ENCODE peak calls at places on chromosomes 6 and 20, in nine cellular contexts. S is PC-9, H is AG10803, U is pancreas, O is thoracic aorta, A is stomach, D is cardiac fibroblast, F is uterus, Z is esophagus squamous epithelium. R is an unnamed sample.

GRCh38 chr6:89475634-89476033 is 42.7 kb downstream of the ANKRD6 start:
- DNase-seq in S (no peak), H (no peak), U (no peak), O (no peak), A (no peak), D (peak; percentile 13), F (no peak), Z (no peak), R (no peak)

GRCh38 chr6:161094904-161095440 is 103.4 kb downstream of the MAP3K4 start:
- DNase-seq in S (no peak), H (no peak), U (no peak), O (no peak), A (no peak), D (no peak), F (no peak), Z (no peak), R (no peak)

GRCh38 chr6:133428299-133428698 is 187.1 kb downstream of the EYA4 start:
- DNase-seq in S (no peak), H (no peak), U (no peak), O (no peak), A (no peak), D (peak; percentile 6), F (no peak), Z (no peak), R (no peak)

GRCh38 chr20:13819885-13820645 is 35.2 kb downstream of the NDUFAF5 start:
- DNase-seq in S (peak; percentile 74), H (peak; percentile 67), U (peak; percentile 36), O (no peak), A (peak; percentile 29), D (peak; percentile 59), F (peak; percentile 38), Z (no peak), R (no peak)

GRCh38 chr6:166728884-166729530 is 102.0 kb upstream of the RPS6KA2 start:
- DNase-seq in S (peak; percentile 46), H (no peak), U (no peak), O (no peak), A (no peak), D (no peak), F (no peak), Z (no peak), R (no peak)

GRCh38 chr6:161214722-161215121 is 59.1 kb downstream of the AGPAT4 start:
- DNase-seq in S (no peak), H (no peak), U (no peak), O (no peak), A (no peak), D (no peak), F (no peak), Z (no peak), R (no peak)

GRCh38 chr6:104884867-104885517 is 25.3 kb upstream of the HACE1 start:
- DNase-seq in S (no peak), H (no peak), U (no peak), O (no peak), A (no peak), D (no peak), F (no peak), Z (no peak), R (no peak)

GRCh38 chr20:56328861-56329260 is 29.9 kb upstream of the FAM210B start:
- DNase-seq in S (peak; percentile 40), H (no peak), U (no peak), O (no peak), A (no peak), D (peak; percentile 5), F (no peak), Z (no peak), R (no peak)

GRCh38 chr6:124090491-124090890 is 286.8 kb downstream of the NKAIN2 start:
- DNase-seq in S (no peak), H (no peak), U (no peak), O (no peak), A (no peak), D (no peak), F (no peak), Z (no peak), R (no peak)

GRCh38 chr20:50655325-50655880 is 35.9 kb downstream of the RIPOR3 start:
- DNase-seq in S (no peak), H (peak; percentile 98), U (no peak), O (no peak), A (no peak), D (peak; percentile 96), F (peak; percentile 86), Z (no peak), R (no peak)

GRCh38 chr6:79377830-79378460 is 143.5 kb upstream of the HMGN3 start:
- DNase-seq in S (no peak), H (no peak), U (no peak), O (no peak), A (no peak), D (peak; percentile 61), F (no peak), Z (no peak), R (no peak)

GRCh38 chr6:149268768-149269167 is 48.7 kb upstream of the TAB2 start:
- DNase-seq in S (no peak), H (no peak), U (no peak), O (no peak), A (no peak), D (no peak), F (no peak), Z (no peak), R (no peak)

GRCh38 chr6:56699066-56699654 is 56.5 kb upstream of the DST start:
- DNase-seq in S (no peak), H (peak; percentile 50), U (no peak), O (no peak), A (no peak), D (peak; percentile 65), F (no peak), Z (no peak), R (no peak)

GRCh38 chr6:169395080-169395805 is 141.6 kb upstream of the THBS2 start:
- DNase-seq in S (no peak), H (no peak), U (no peak), O (no peak), A (no peak), D (no peak), F (no peak), Z (no peak), R (no peak)

GRCh38 chr6:30515106-30515505 is 25.8 kb downstream of the HLA-E start:
- DNase-seq in S (no peak), H (no peak), U (no peak), O (no peak), A (no peak), D (no peak), F (no peak), Z (no peak), R (no peak)

GRCh38 chr20:8647868-8648495 is 420.9 kb upstream of the PLCB4 start:
- DNase-seq in S (no peak), H (peak; percentile 53), U (no peak), O (no peak), A (no peak), D (peak; percentile 80), F (peak; percentile 55), Z (no peak), R (no peak)

GRCh38 chr6:34610819-34611477 is 54.8 kb upstream of the SPDEF start:
- DNase-seq in S (peak; percentile 72), H (peak; percentile 67), U (no peak), O (no peak), A (peak; percentile 32), D (peak; percentile 83), F (no peak), Z (no peak), R (peak; percentile 39)

GRCh38 chr20:43973231-43973630 is 58.6 kb downstream of the TOX2 start:
- DNase-seq in S (no peak), H (no peak), U (no peak), O (no peak), A (no peak), D (no peak), F (no peak), Z (no peak), R (no peak)

GRCh38 chr6:31356216-31356945 is 598 bp downstream of the HLA-B start:
- DNase-seq in S (no peak), H (peak; percentile 23), U (peak; percentile 26), O (no peak), A (peak; percentile 49), D (no peak), F (peak; percentile 51), Z (no peak), R (no peak)

GRCh38 chr20:45617591-45617990 is 11.9 kb upstream of the WFDC10A start:
- DNase-seq in S (no peak), H (no peak), U (no peak), O (no peak), A (no peak), D (no peak), F (no peak), Z (no peak), R (no peak)

GRCh38 chr6:51477912-51478311 is 609.5 kb downstream of the PKHD1 start:
- DNase-seq in S (no peak), H (no peak), U (no peak), O (no peak), A (no peak), D (no peak), F (no peak), Z (no peak), R (no peak)
- H3K4me3 ChIP-seq in S (no peak overlapping the region), H (no peak overlapping the region), U (no peak overlapping the region), O (no peak overlapping the region), A (no peak overlapping the region), D (no peak overlapping the region), F (no peak overlapping the region), Z (no peak overlapping the region), R (no peak overlapping the region)

DNA sequence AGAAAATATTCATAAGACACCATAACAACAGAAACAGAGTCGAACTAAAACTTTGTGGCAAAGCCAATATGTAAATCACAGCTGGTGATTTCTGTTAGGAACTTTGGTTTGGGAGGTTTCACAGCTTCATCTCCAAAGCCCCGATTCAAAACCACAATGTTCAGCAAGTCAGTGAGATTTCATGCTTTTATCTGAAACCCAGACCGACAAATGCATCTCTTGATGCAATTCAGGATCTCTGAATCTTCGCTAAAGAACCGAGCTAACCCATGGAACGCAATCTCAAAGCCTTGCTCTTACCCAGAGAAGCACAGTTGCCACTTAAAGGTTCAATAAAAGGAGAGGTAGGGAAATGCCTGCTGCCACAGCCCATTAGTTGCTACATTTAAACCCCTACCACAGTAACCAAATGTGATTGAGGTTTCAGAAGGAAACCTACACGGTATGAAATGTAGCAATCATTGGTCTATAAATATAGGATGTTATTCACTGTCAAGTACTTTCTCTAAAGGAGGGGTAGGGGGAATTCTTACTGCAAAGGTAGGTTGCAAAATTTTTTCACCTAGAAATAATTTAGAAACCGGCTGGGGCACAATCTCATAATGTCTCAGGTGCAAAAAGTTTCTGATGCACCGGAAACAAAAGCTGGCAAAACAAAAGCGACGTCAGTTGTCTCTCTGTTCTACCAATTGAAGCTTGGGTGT is 381.0 kb upstream of the ARID1B start:
- DNase-seq in S (no peak), H (no peak), U (no peak), O (no peak), A (no peak), D (no peak), F (no peak), Z (no peak), R (no peak)
- H3K4me3 ChIP-seq in S (no peak overlapping the region), H (no peak overlapping the region), U (no peak overlapping the region), O (no peak overlapping the region), A (no peak overlapping the region), D (no peak overlapping the region), F (no peak overlapping the region), Z (peak overlapping the region; percentile 41), R (no peak overlapping the region)

GRCh38 chr20:2244993-2245392 is 50.8 kb upstream of the TGM3 start:
- DNase-seq in S (no peak), H (no peak), U (no peak), O (no peak), A (no peak), D (no peak), F (no peak), Z (no peak), R (no peak)
- H3K4me3 ChIP-seq in S (no peak overlapping the region), H (no peak overlapping the region), U (no peak overlapping the region), O (no peak overlapping the region), A (no peak overlapping the region), D (no peak overlapping the region), F (no peak overlapping the region), Z (no peak overlapping the region), R (no peak overlapping the region)

GRCh38 chr20:18288748-18289705 is 700 bp downstream of the ZNF133 start:
- DNase-seq in S (no peak), H (peak; percentile 9), U (no peak), O (no peak), A (no peak), D (peak; percentile 24), F (no peak), Z (no peak), R (no peak)
- H3K4me3 ChIP-seq in S (peak overlapping the region; percentile 87), H (peak overlapping the region; percentile 96), U (peak overlapping the region; percentile 76), O (peak overlapping the region; percentile 94), A (peak overlapping the region; percentile 86), D (peak overlapping the region; percentile 74), F (peak overlapping the region; percentile 96), Z (peak overlapping the region; percentile 98), R (peak overlapping the region; percentile 61)